ENCODE peak calls at places on chromosomes 16 and 17, in eight cellular contexts. One of them, this sample, is unnamed.

GRCh38 chr16:28905800-28906372 is 19.2 kb downstream of the RABEP2 start:
- DNase-seq in non-pigmented ciliary epithelial cell: no peak
- DNase-seq in BE2C: no peak
- DNase-seq in adrenal gland: no peak
- DNase-seq in A172: no peak
- DNase-seq in fibroblast of pulmonary artery: no peak
- DNase-seq in GM20000: no peak
- DNase-seq in omental fat pad: no peak
- DNase-seq in this sample: no peak

GRCh38 chr16:86768999-86769398 is 190.7 kb downstream of the FOXL1 start:
- DNase-seq in non-pigmented ciliary epithelial cell: no peak
- DNase-seq in BE2C: no peak
- DNase-seq in adrenal gland: no peak
- DNase-seq in A172: peak; percentile 29
- DNase-seq in fibroblast of pulmonary artery: peak; percentile 27
- DNase-seq in GM20000: no peak
- DNase-seq in omental fat pad: no peak
- DNase-seq in this sample: peak; percentile 84

GRCh38 chr17:44350733-44351226 is 5.7 kb downstream of the GRN start:
- DNase-seq in non-pigmented ciliary epithelial cell: no peak
- DNase-seq in BE2C: peak; percentile 87
- DNase-seq in adrenal gland: peak; percentile 89
- DNase-seq in A172: peak; percentile 45
- DNase-seq in fibroblast of pulmonary artery: peak; percentile 62
- DNase-seq in GM20000: peak; percentile 87
- DNase-seq in omental fat pad: peak; percentile 54
- DNase-seq in this sample: peak; percentile 83

GRCh38 chr17:78617371-78618061 is 40.3 kb upstream of the DNAH17 start:
- DNase-seq in non-pigmented ciliary epithelial cell: no peak
- DNase-seq in BE2C: no peak
- DNase-seq in adrenal gland: peak; percentile 55
- DNase-seq in A172: no peak
- DNase-seq in fibroblast of pulmonary artery: no peak
- DNase-seq in GM20000: no peak
- DNase-seq in omental fat pad: no peak
- DNase-seq in this sample: no peak

GRCh38 chr16:84360170-84360569 is 8.2 kb upstream of the ATP2C2 start:
- DNase-seq in non-pigmented ciliary epithelial cell: no peak
- DNase-seq in BE2C: no peak
- DNase-seq in adrenal gland: no peak
- DNase-seq in A172: peak; percentile 81
- DNase-seq in fibroblast of pulmonary artery: no peak
- DNase-seq in GM20000: no peak
- DNase-seq in omental fat pad: no peak
- DNase-seq in this sample: no peak

GRCh38 chr16:85401370-85401916 is 211.7 kb upstream of the GSE1 start:
- DNase-seq in non-pigmented ciliary epithelial cell: no peak
- DNase-seq in BE2C: peak; percentile 6
- DNase-seq in adrenal gland: no peak
- DNase-seq in A172: no peak
- DNase-seq in fibroblast of pulmonary artery: no peak
- DNase-seq in GM20000: no peak
- DNase-seq in omental fat pad: no peak
- DNase-seq in this sample: no peak

GRCh38 chr17:606501-607243 is 108.0 kb downstream of the VPS53 start:
- DNase-seq in non-pigmented ciliary epithelial cell: no peak
- DNase-seq in BE2C: no peak
- DNase-seq in adrenal gland: no peak
- DNase-seq in A172: no peak
- DNase-seq in fibroblast of pulmonary artery: peak; percentile 20
- DNase-seq in GM20000: no peak
- DNase-seq in omental fat pad: no peak
- DNase-seq in this sample: no peak

GRCh38 chr17:57595942-57596695 is 149.0 kb downstream of the CCDC182 start:
- DNase-seq in non-pigmented ciliary epithelial cell: no peak
- DNase-seq in BE2C: no peak
- DNase-seq in adrenal gland: peak; percentile 51
- DNase-seq in A172: no peak
- DNase-seq in fibroblast of pulmonary artery: no peak
- DNase-seq in GM20000: no peak
- DNase-seq in omental fat pad: no peak
- DNase-seq in this sample: peak; percentile 64

GRCh38 chr17:74392848-74393247 is 25.5 kb downstream of the GPR142 start:
- DNase-seq in non-pigmented ciliary epithelial cell: no peak
- DNase-seq in BE2C: no peak
- DNase-seq in adrenal gland: no peak
- DNase-seq in A172: no peak
- DNase-seq in fibroblast of pulmonary artery: no peak
- DNase-seq in GM20000: no peak
- DNase-seq in omental fat pad: no peak
- DNase-seq in this sample: no peak

GRCh38 chr17:74119960-74120359 is 83.5 kb upstream of the RPL38 start:
- DNase-seq in non-pigmented ciliary epithelial cell: no peak
- DNase-seq in BE2C: no peak
- DNase-seq in adrenal gland: no peak
- DNase-seq in A172: no peak
- DNase-seq in fibroblast of pulmonary artery: no peak
- DNase-seq in GM20000: no peak
- DNase-seq in omental fat pad: no peak
- DNase-seq in this sample: no peak

GRCh38 chr16:28168991-28169554 is 42.7 kb downstream of the XPO6 start:
- DNase-seq in non-pigmented ciliary epithelial cell: no peak
- DNase-seq in BE2C: no peak
- DNase-seq in adrenal gland: no peak
- DNase-seq in A172: no peak
- DNase-seq in fibroblast of pulmonary artery: no peak
- DNase-seq in GM20000: no peak
- DNase-seq in omental fat pad: no peak
- DNase-seq in this sample: no peak

GRCh38 chr17:19717411-19717908 is 1.1 kb upstream of the SLC47A2 start:
- DNase-seq in non-pigmented ciliary epithelial cell: no peak
- DNase-seq in BE2C: no peak
- DNase-seq in adrenal gland: no peak
- DNase-seq in A172: no peak
- DNase-seq in fibroblast of pulmonary artery: no peak
- DNase-seq in GM20000: no peak
- DNase-seq in omental fat pad: no peak
- DNase-seq in this sample: no peak

GRCh38 chr16:75754126-75754525 is 27.8 kb upstream of the CPHXL start:
- DNase-seq in non-pigmented ciliary epithelial cell: no peak
- DNase-seq in BE2C: no peak
- DNase-seq in adrenal gland: no peak
- DNase-seq in A172: no peak
- DNase-seq in fibroblast of pulmonary artery: peak; percentile 30
- DNase-seq in GM20000: no peak
- DNase-seq in omental fat pad: no peak
- DNase-seq in this sample: no peak

GRCh38 chr17:1580979-1581676 is 18.5 kb upstream of the PITPNA start:
- DNase-seq in non-pigmented ciliary epithelial cell: no peak
- DNase-seq in BE2C: no peak
- DNase-seq in adrenal gland: no peak
- DNase-seq in A172: no peak
- DNase-seq in fibroblast of pulmonary artery: no peak
- DNase-seq in GM20000: no peak
- DNase-seq in omental fat pad: no peak
- DNase-seq in this sample: no peak

GRCh38 chr17:61729690-61730268 is 133.5 kb downstream of the BRIP1 start:
- DNase-seq in non-pigmented ciliary epithelial cell: no peak
- DNase-seq in BE2C: no peak
- DNase-seq in adrenal gland: no peak
- DNase-seq in A172: no peak
- DNase-seq in fibroblast of pulmonary artery: no peak
- DNase-seq in GM20000: no peak
- DNase-seq in omental fat pad: no peak
- DNase-seq in this sample: no peak

GRCh38 chr16:31177136-31177535 is 2.8 kb upstream of the FUS start:
- DNase-seq in non-pigmented ciliary epithelial cell: no peak
- DNase-seq in BE2C: no peak
- DNase-seq in adrenal gland: no peak
- DNase-seq in A172: peak; percentile 98
- DNase-seq in fibroblast of pulmonary artery: no peak
- DNase-seq in GM20000: no peak
- DNase-seq in omental fat pad: no peak
- DNase-seq in this sample: no peak

GRCh38 chr16:53741546-53741945 is 37.6 kb downstream of the FTO start:
- DNase-seq in non-pigmented ciliary epithelial cell: no peak
- DNase-seq in BE2C: no peak
- DNase-seq in adrenal gland: no peak
- DNase-seq in A172: no peak
- DNase-seq in fibroblast of pulmonary artery: no peak
- DNase-seq in GM20000: no peak
- DNase-seq in omental fat pad: no peak
- DNase-seq in this sample: no peak

GRCh38 chr16:5046914-5047313 is 13.2 kb upstream of the NAGPA start:
- DNase-seq in non-pigmented ciliary epithelial cell: no peak
- DNase-seq in BE2C: no peak
- DNase-seq in adrenal gland: no peak
- DNase-seq in A172: no peak
- DNase-seq in fibroblast of pulmonary artery: no peak
- DNase-seq in GM20000: no peak
- DNase-seq in omental fat pad: no peak
- DNase-seq in this sample: no peak

GRCh38 chr16:2808181-2808580 is 8.9 kb upstream of the PRSS21 start:
- DNase-seq in non-pigmented ciliary epithelial cell: no peak
- DNase-seq in BE2C: no peak
- DNase-seq in adrenal gland: no peak
- DNase-seq in A172: no peak
- DNase-seq in fibroblast of pulmonary artery: no peak
- DNase-seq in GM20000: no peak
- DNase-seq in omental fat pad: no peak
- DNase-seq in this sample: no peak

GRCh38 chr17:36066365-36066945 is 2.4 kb downstream of the CCL18 start:
- DNase-seq in non-pigmented ciliary epithelial cell: no peak
- DNase-seq in BE2C: no peak
- DNase-seq in adrenal gland: no peak
- DNase-seq in A172: no peak
- DNase-seq in fibroblast of pulmonary artery: no peak
- DNase-seq in GM20000: no peak
- DNase-seq in omental fat pad: no peak
- DNase-seq in this sample: no peak

GRCh38 chr17:41801374-41802062 is 10.2 kb downstream of the P3H4 start:
- DNase-seq in non-pigmented ciliary epithelial cell: no peak
- DNase-seq in BE2C: peak; percentile 84
- DNase-seq in adrenal gland: peak; percentile 91
- DNase-seq in A172: peak; percentile 78
- DNase-seq in fibroblast of pulmonary artery: peak; percentile 82
- DNase-seq in GM20000: peak; percentile 85
- DNase-seq in omental fat pad: peak; percentile 90
- DNase-seq in this sample: peak; percentile 89

GRCh38 chr17:76515291-76515949 is 14.2 kb upstream of the RHBDF2 start:
- DNase-seq in non-pigmented ciliary epithelial cell: peak; percentile 61
- DNase-seq in BE2C: no peak
- DNase-seq in adrenal gland: peak; percentile 81
- DNase-seq in A172: peak; percentile 68
- DNase-seq in fibroblast of pulmonary artery: peak; percentile 97
- DNase-seq in GM20000: peak; percentile 65
- DNase-seq in omental fat pad: no peak
- DNase-seq in this sample: no peak

GRCh38 chr17:2051388-2052237 is 3.3 kb upstream of the HIC1 start:
- DNase-seq in non-pigmented ciliary epithelial cell: no peak
- DNase-seq in BE2C: no peak
- DNase-seq in adrenal gland: no peak
- DNase-seq in A172: no peak
- DNase-seq in fibroblast of pulmonary artery: no peak
- DNase-seq in GM20000: no peak
- DNase-seq in omental fat pad: no peak
- DNase-seq in this sample: no peak

GRCh38 chr16:55471448-55472097 is 7.4 kb upstream of the MMP2 start:
- DNase-seq in non-pigmented ciliary epithelial cell: peak; percentile 73
- DNase-seq in BE2C: no peak
- DNase-seq in adrenal gland: peak; percentile 30
- DNase-seq in A172: peak; percentile 95
- DNase-seq in fibroblast of pulmonary artery: peak; percentile 81
- DNase-seq in GM20000: no peak
- DNase-seq in omental fat pad: no peak
- DNase-seq in this sample: peak; percentile 52

GRCh38 chr17:49505854-49506253 is 10.8 kb downstream of the NGFR start:
- DNase-seq in non-pigmented ciliary epithelial cell: no peak
- DNase-seq in BE2C: no peak
- DNase-seq in adrenal gland: no peak
- DNase-seq in A172: no peak
- DNase-seq in fibroblast of pulmonary artery: no peak
- DNase-seq in GM20000: no peak
- DNase-seq in omental fat pad: no peak
- DNase-seq in this sample: no peak

GRCh38 chr16:81885976-81886586 is 107.0 kb downstream of the PLCG2 start:
- DNase-seq in non-pigmented ciliary epithelial cell: no peak
- DNase-seq in BE2C: peak; percentile 23
- DNase-seq in adrenal gland: no peak
- DNase-seq in A172: peak; percentile 51
- DNase-seq in fibroblast of pulmonary artery: peak; percentile 38
- DNase-seq in GM20000: peak; percentile 69
- DNase-seq in omental fat pad: no peak
- DNase-seq in this sample: peak; percentile 71

GRCh38 chr16:88686439-88687253 is at the start of gene SNAI3:
- DNase-seq in non-pigmented ciliary epithelial cell: no peak
- DNase-seq in BE2C: peak; percentile 93
- DNase-seq in adrenal gland: peak; percentile 79
- DNase-seq in A172: peak; percentile 52
- DNase-seq in fibroblast of pulmonary artery: peak; percentile 38
- DNase-seq in GM20000: peak; percentile 98
- DNase-seq in omental fat pad: peak; percentile 69
- DNase-seq in this sample: peak; percentile 61

GRCh38 chr17:80676564-80676963 is 131.9 kb downstream of the RPTOR start:
- DNase-seq in non-pigmented ciliary epithelial cell: no peak
- DNase-seq in BE2C: no peak
- DNase-seq in adrenal gland: no peak
- DNase-seq in A172: no peak
- DNase-seq in fibroblast of pulmonary artery: no peak
- DNase-seq in GM20000: no peak
- DNase-seq in omental fat pad: no peak
- DNase-seq in this sample: no peak

GRCh38 chr17:76710863-76711611 is at the start of gene MXRA7:
- DNase-seq in non-pigmented ciliary epithelial cell: no peak
- DNase-seq in BE2C: peak; percentile 86
- DNase-seq in adrenal gland: peak; percentile 86
- DNase-seq in A172: peak; percentile 57
- DNase-seq in fibroblast of pulmonary artery: peak; percentile 68
- DNase-seq in GM20000: peak; percentile 87
- DNase-seq in omental fat pad: peak; percentile 51
- DNase-seq in this sample: peak; percentile 72